ENCODE peak calls at places on chromosomes 7 and 10, in seven cellular contexts. W is WTC11, Z is PC-3, T is dorsolateral prefrontal cortex, U is HFF-Myc, R is psoas muscle, J is nephron progenitor cell. Y is an unnamed sample.

GRCh38 chr10:130959752-130960195 is 351.7 kb downstream of the TCERG1L start:
- DNase-seq in W (no peak), Z (no peak), T (no peak), U (no peak), R (no peak), J (no peak), Y (no peak)

GRCh38 chr7:46681865-46682503 is 760.9 kb upstream of the IGFBP3 start:
- DNase-seq in W (no peak), Z (no peak), T (no peak), U (no peak), R (peak), J (no peak), Y (no peak)

GRCh38 chr7:123154231-123154860 is 45.4 kb downstream of the SLC13A1 start:
- DNase-seq in W (peak), Z (peak), T (peak), U (peak), R (peak), J (peak), Y (no peak)

GRCh38 chr7:117212969-117213877 is 109.6 kb downstream of the WNT2 start:
- DNase-seq in W (peak), Z (peak), T (peak), U (peak), R (peak), J (peak), Y (no peak)

GRCh38 chr10:20975236-20975635 is 78.1 kb upstream of the NEBL start:
- DNase-seq in W (no peak), Z (no peak), T (no peak), U (no peak), R (no peak), J (no peak), Y (no peak)

GRCh38 chr7:28347964-28348363 is 64.4 kb upstream of the CREB5 start:
- DNase-seq in W (no peak), Z (peak), T (no peak), U (peak), R (no peak), J (no peak), Y (no peak)

GRCh38 chr10:68212721-68213352 is 19.1 kb downstream of the ATOH7 start:
- DNase-seq in W (no peak), Z (peak), T (no peak), U (peak), R (no peak), J (no peak), Y (no peak)

GRCh38 chr7:92768501-92769360 is 67.6 kb downstream of the CDK6 start:
- DNase-seq in W (no peak), Z (peak), T (no peak), U (no peak), R (no peak), J (no peak), Y (no peak)

GRCh38 chr7:37901890-37902524 is 14.6 kb downstream of the SFRP4 start:
- DNase-seq in W (no peak), Z (peak), T (no peak), U (no peak), R (no peak), J (no peak), Y (no peak)

GRCh38 chr7:101618916-101619315 is 10.2 kb downstream of the MYL10 start:
- DNase-seq in W (no peak), Z (no peak), T (no peak), U (no peak), R (no peak), J (no peak), Y (no peak)

GRCh38 chr7:1142051-1142635 is 17.9 kb downstream of the ZFAND2A start:
- DNase-seq in W (no peak), Z (no peak), T (no peak), U (no peak), R (no peak), J (no peak), Y (no peak)

GRCh38 chr10:117603726-117604125 is 61.2 kb downstream of the EMX2 start:
- DNase-seq in W (no peak), Z (no peak), T (no peak), U (no peak), R (no peak), J (no peak), Y (no peak)

GRCh38 chr10:78401882-78402367 is 368.3 kb downstream of the RPS24 start:
- DNase-seq in W (peak), Z (no peak), T (peak), U (no peak), R (no peak), J (no peak), Y (no peak)

GRCh38 chr7:48112431-48113165 is 23.5 kb downstream of the UPP1 start:
- DNase-seq in W (no peak), Z (peak), T (no peak), U (no peak), R (no peak), J (no peak), Y (no peak)

GRCh38 chr10:71860243-71861029 is 9.4 kb upstream of the PSAP start:
- DNase-seq in W (peak), Z (peak), T (peak), U (peak), R (peak), J (peak), Y (no peak)

GRCh38 chr10:119973261-119973660 is 80.7 kb downstream of the SEC23IP start:
- DNase-seq in W (no peak), Z (peak), T (no peak), U (no peak), R (no peak), J (no peak), Y (no peak)

GRCh38 chr7:101602484-101603241 is 26.4 kb downstream of the MYL10 start:
- DNase-seq in W (peak), Z (peak), T (peak), U (no peak), R (peak), J (peak), Y (no peak)

GRCh38 chr7:32587431-32587948 is 92.2 kb downstream of the AVL9 start:
- DNase-seq in W (no peak), Z (peak), T (no peak), U (peak), R (no peak), J (no peak), Y (no peak)

GRCh38 chr7:98398567-98399372 is 2.1 kb downstream of the BAIAP2L1 start:
- DNase-seq in W (no peak), Z (peak), T (no peak), U (no peak), R (no peak), J (no peak), Y (no peak)

GRCh38 chr10:74419491-74420466 is 268.8 kb downstream of the ADK start:
- DNase-seq in W (no peak), Z (peak), T (no peak), U (no peak), R (no peak), J (no peak), Y (no peak)
- TF ChIP-seq CTCF in W (peak), Z (peak), T (no peak), U (peak), R (peak), J (no peak), Y (peak)

DNA sequence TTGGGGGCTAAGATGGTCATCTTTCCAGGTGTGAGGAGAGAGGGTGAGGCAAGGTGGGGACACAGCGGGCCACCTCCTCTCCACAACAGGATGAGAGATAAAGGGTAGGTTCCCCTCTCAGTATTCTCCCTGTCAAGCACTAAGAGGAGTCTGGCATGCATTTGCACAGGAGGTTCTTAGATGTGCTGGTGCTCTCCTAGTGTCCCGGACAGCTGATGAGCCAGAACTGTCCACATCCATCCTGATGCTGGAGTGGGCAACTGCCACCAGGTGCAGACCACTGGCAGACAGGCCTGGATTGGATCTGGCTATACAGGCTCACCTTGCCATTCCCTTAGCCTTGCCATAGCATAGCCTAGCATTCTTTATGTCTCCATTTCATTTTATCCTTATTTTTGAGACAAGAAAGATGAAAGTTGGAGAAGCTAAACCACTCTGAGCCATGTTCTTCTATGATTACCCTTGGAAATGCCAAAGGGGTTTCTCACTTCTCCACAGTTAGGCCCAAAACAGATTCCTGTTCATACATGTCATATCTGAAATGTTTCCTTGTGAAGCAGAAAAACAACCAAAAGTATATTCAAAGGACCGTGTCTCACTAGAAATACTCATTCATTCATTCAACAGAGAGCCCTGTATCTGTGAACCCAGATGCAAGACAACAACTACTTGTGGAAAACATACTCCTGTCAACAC is 48.8 kb upstream of the ANTXRL start:
- DNase-seq in W (no peak), Z (no peak), T (no peak), U (no peak), R (no peak), J (no peak), Y (no peak)
- TF ChIP-seq CTCF in W (no peak), Z (no peak), T (no peak), U (no peak), R (no peak), J (no peak), Y (no peak)

GRCh38 chr7:76301000-76301399 is 1.5 kb upstream of the HSPB1 start:
- DNase-seq in W (no peak), Z (no peak), T (no peak), U (no peak), R (no peak), J (no peak), Y (no peak)

GRCh38 chr7:76303829-76304505 is 1.5 kb downstream of the HSPB1 start:
- DNase-seq in W (no peak), Z (peak), T (no peak), U (no peak), R (peak), J (no peak), Y (no peak)

GRCh38 chr7:76303057-76303828 is 770 bp downstream of the HSPB1 start:
- DNase-seq in W (peak), Z (peak), T (no peak), U (peak), R (peak), J (peak), Y (peak)

GRCh38 chr7:76300210-76300731 is 2.2 kb upstream of the HSPB1 start:
- DNase-seq in W (no peak), Z (peak), T (no peak), U (no peak), R (no peak), J (no peak), Y (no peak)

DNA sequence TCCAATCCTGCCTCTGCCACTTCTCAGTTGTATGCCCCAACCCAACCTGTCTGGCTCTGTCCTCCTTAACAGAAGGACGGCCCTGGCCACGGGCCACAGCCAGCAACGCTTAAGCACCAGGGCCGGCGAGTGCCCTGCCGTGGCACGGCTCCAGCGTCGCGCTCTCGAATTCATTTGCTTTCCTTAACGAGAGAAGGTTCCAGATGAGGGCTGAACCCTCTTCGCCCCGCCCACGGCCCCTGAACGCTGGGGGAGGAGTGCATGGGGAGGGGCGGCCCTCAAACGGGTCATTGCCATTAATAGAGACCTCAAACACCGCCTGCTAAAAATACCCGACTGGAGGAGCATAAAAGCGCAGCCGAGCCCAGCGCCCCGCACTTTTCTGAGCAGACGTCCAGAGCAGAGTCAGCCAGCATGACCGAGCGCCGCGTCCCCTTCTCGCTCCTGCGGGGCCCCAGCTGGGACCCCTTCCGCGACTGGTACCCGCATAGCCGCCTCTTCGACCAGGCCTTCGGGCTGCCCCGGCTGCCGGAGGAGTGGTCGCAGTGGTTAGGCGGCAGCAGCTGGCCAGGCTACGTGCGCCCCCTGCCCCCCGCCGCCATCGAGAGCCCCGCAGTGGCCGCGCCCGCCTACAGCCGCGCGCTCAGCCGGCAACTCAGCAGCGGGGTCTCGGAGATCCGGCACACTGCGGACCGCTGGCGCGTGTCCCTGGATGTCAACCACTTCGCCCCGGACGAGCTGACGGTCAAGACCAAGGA is at the start of gene HSPB1:
- DNase-seq in W (peak), Z (peak), T (peak), U (no peak), R (peak), J (peak), Y (no peak)
- TF ChIP-seq CTCF in W (no peak), Z (no peak), T (no peak), U (no peak), R (no peak), J (no peak), Y (no peak)

GRCh38 chr10:88880287-88881094 is 446 bp downstream of the STAMBPL1 start:
- DNase-seq in W (peak), Z (peak), T (peak), U (no peak), R (peak), J (peak), Y (peak)
- TF ChIP-seq CTCF in W (no peak), Z (no peak), T (no peak), U (peak), R (peak), J (no peak), Y (peak)

GRCh38 chr10:104123397-104123796 is 1.4 kb downstream of the SFR1 start:
- DNase-seq in W (no peak), Z (peak), T (no peak), U (no peak), R (no peak), J (no peak), Y (no peak)
- TF ChIP-seq CTCF in W (no peak), Z (peak), T (peak), U (peak), R (peak), J (no peak), Y (peak)

DNA sequence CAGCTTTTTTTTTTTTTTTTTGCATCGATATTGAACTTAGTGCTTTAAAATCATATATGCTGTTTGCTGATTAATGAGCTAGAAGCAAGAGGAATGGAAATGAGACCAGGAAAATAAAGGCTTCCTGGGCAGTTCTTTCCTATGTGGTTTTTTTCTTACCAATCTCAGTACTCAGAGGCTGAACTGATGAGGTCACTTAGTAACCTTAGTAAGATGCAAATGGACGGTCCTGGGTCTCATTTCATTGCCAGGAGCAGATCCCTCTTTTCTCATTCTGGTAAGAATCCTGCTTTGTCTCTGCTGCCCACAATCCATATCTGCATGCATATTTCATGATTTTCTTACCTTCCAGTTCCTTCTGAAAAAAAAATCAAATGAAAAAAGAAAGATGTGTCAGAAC is 149.7 kb downstream of the CAMK1D start:
- DNase-seq in W (no peak), Z (no peak), T (no peak), U (no peak), R (no peak), J (no peak), Y (no peak)
- TF ChIP-seq CTCF in W (no peak), Z (no peak), T (no peak), U (no peak), R (no peak), J (no peak), Y (no peak)

GRCh38 chr7:151631149-151631967 is 111.7 kb upstream of the RHEB start:
- DNase-seq in W (peak), Z (peak), T (no peak), U (no peak), R (no peak), J (no peak), Y (no peak)
- TF ChIP-seq CTCF in W (no peak), Z (no peak), T (no peak), U (no peak), R (no peak), J (no peak), Y (no peak)

DNA sequence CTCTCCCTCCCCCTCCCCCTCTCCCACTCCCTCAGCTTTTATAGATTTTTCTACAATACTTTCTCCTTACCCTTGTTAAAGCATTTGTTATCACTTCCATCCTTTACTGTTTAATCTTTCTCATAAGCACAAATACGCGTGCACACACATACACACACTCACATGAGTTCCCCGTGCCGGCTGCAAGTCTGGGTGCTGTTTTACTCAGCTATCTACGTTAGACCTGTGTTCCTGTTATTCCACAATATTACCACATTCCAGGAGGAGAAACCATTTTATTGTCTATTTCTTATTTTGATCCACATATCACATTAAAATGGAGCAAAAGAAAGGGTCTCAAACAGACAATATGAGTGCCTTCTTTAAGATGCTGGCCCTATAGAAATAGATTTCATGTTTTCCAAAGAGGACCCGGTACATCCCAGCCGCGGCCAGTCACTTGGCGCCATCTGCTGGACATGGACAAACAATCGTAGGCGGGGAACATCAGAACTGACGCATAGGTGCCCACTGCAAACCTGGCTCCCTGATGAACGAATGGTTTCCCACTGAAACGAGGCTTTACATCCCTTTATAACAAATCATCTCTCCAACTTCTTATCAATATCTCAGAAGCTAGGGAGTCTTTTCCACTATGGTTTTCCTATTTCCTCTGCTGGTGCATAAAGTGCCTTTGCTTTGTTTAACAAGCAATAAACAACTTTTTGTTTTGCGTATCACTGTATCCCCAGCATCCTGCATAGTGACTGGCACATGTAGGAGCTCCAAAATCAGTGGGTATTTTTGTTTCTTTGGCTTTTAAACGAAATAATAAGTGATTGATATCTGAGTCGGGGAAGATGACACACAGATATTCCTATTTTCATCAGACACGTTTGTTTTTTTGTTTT is 25.2 kb upstream of the OPTN start:
- DNase-seq in W (peak), Z (peak), T (peak), U (peak), R (peak), J (peak), Y (peak)
- TF ChIP-seq CTCF in W (peak), Z (peak), T (peak), U (peak), R (peak), J (peak), Y (peak)

GRCh38 chr7:78448915-78449314 is 650.3 kb downstream of the PHTF2 start:
- DNase-seq in W (no peak), Z (no peak), T (no peak), U (no peak), R (no peak), J (no peak), Y (no peak)

GRCh38 chr7:78438433-78438832 is 639.9 kb downstream of the PHTF2 start:
- DNase-seq in W (no peak), Z (no peak), T (no peak), U (no peak), R (no peak), J (no peak), Y (no peak)

GRCh38 chr7:78444267-78444666 is 645.7 kb downstream of the PHTF2 start:
- DNase-seq in W (no peak), Z (no peak), T (no peak), U (no peak), R (no peak), J (no peak), Y (no peak)

GRCh38 chr7:78441737-78442136 is 643.2 kb downstream of the PHTF2 start:
- DNase-seq in W (no peak), Z (no peak), T (no peak), U (no peak), R (no peak), J (no peak), Y (no peak)

GRCh38 chr7:78443811-78444210 is 645.2 kb downstream of the PHTF2 start:
- DNase-seq in W (no peak), Z (no peak), T (no peak), U (no peak), R (no peak), J (no peak), Y (no peak)
- TF ChIP-seq CTCF in W (no peak), Z (no peak), T (no peak), U (no peak), R (no peak), J (no peak), Y (no peak)

DNA sequence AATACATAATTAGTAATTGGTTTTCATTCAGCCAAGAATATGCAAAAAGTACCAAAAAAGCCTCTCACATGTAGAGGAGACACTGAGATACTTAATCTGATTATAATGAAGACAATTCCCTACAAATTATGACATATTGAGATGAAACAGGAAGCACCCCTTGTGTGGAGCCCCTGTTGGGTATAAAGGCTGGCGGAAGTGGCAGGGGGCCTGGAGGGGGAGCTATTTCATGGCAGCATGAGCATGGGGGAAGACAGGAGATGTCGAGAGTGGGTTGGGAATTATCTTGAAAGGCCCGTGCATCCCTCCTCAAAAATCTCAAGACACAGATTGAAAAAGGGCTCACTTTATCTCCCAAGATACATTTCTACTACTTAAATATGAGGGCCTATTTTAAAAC is 96.9 kb downstream of the PIP4K2A start:
- DNase-seq in W (no peak), Z (no peak), T (no peak), U (no peak), R (no peak), J (no peak), Y (no peak)
- TF ChIP-seq CTCF in W (no peak), Z (no peak), T (peak), U (no peak), R (no peak), J (no peak), Y (peak)

Y was measured in D721Med.